ENCODE peak calls at places on chromosome 1, in four cellular contexts. P, K, L and G are unnamed samples.

GRCh38 chr1:41666991-41667631 is 182.6 kb upstream of the EDN2 start:
- DNase-seq in P (no peak), K (peak), L (no peak), G (no peak)

GRCh38 chr1:204075890-204076837 is 3.2 kb downstream of the SOX13 start:
- DNase-seq in P (no peak), K (no peak), L (no peak), G (no peak)

GRCh38 chr1:31694910-31695300 is 8.9 kb downstream of the COL16A1 start:
- DNase-seq in P (no peak), K (no peak), L (no peak), G (no peak)

GRCh38 chr1:30677471-30677870 is 45.9 kb downstream of the MATN1 start:
- DNase-seq in P (no peak), K (no peak), L (no peak), G (no peak)

GRCh38 chr1:153364766-153365678 is 7.4 kb downstream of the S100A9 start:
- DNase-seq in P (no peak), K (no peak), L (no peak), G (no peak)

GRCh38 chr1:161242313-161242712 is 4.3 kb upstream of the NR1I3 start:
- DNase-seq in P (no peak), K (no peak), L (no peak), G (no peak)

GRCh38 chr1:27349784-27350672 is 8.2 kb downstream of the SYTL1 start:
- DNase-seq in P (no peak), K (peak), L (peak), G (peak)

GRCh38 chr1:2068951-2069350 is 18.7 kb downstream of the PRKCZ start:
- DNase-seq in P (no peak), K (no peak), L (no peak), G (no peak)

GRCh38 chr1:237258871-237259270 is 216.9 kb downstream of the RYR2 start:
- DNase-seq in P (peak), K (no peak), L (no peak), G (no peak)

GRCh38 chr1:1462318-1462966 is 9.1 kb upstream of the ATAD3B start:
- DNase-seq in P (no peak), K (no peak), L (no peak), G (no peak)

GRCh38 chr1:221725683-221726330 is 16.1 kb downstream of the DUSP10 start:
- DNase-seq in P (no peak), K (no peak), L (no peak), G (no peak)

GRCh38 chr1:115838805-115839705 is 1.9 kb downstream of the NHLH2 start:
- DNase-seq in P (no peak), K (peak), L (peak), G (peak)

GRCh38 chr1:115426271-115426771 is 88.3 kb upstream of the NGF start:
- DNase-seq in P (peak), K (no peak), L (no peak), G (peak)

GRCh38 chr1:111234866-111235265 is 7.4 kb downstream of the CHI3L2 start:
- DNase-seq in P (no peak), K (no peak), L (no peak), G (no peak)

GRCh38 chr1:113982955-113983742 is 3.9 kb downstream of the OLFML3 start:
- DNase-seq in P (no peak), K (no peak), L (no peak), G (no peak)

GRCh38 chr1:211897011-211897410 is 66.4 kb upstream of the LPGAT1 start:
- DNase-seq in P (no peak), K (no peak), L (no peak), G (no peak)

GRCh38 chr1:13782634-13782995 is 82.6 kb downstream of the PRDM2 start:
- DNase-seq in P (no peak), K (no peak), L (no peak), G (no peak)

GRCh38 chr1:196063307-196063706 is 544.9 kb downstream of the KCNT2 start:
- DNase-seq in P (no peak), K (no peak), L (no peak), G (no peak)

GRCh38 chr1:55353709-55354620 is 138.8 kb upstream of the USP24 start:
- DNase-seq in P (peak), K (no peak), L (no peak), G (no peak)

GRCh38 chr1:59947047-59947938 is 20.7 kb upstream of the CYP2J2 start:
- DNase-seq in P (peak), K (peak), L (peak), G (peak)

GRCh38 chr1:163768581-163768980 is 446.8 kb downstream of the NUF2 start:
- DNase-seq in P (no peak), K (no peak), L (no peak), G (no peak)

GRCh38 chr1:24857528-24858133 is 72.4 kb downstream of the RUNX3 start:
- DNase-seq in P (no peak), K (peak), L (no peak), G (no peak)

GRCh38 chr1:87074001-87074795 is 159.8 kb downstream of the HS2ST1 start:
- DNase-seq in P (no peak), K (no peak), L (no peak), G (no peak)

GRCh38 chr1:154776339-154776605 is 93.8 kb downstream of the KCNN3 start:
- DNase-seq in P (peak), K (no peak), L (no peak), G (no peak)

GRCh38 chr1:230068952-230069684 is 2.1 kb downstream of the GALNT2 start:
- DNase-seq in P (no peak), K (peak), L (no peak), G (no peak)

GRCh38 chr1:102045752-102046151 is 49.0 kb upstream of the OLFM3 start:
- DNase-seq in P (no peak), K (no peak), L (no peak), G (no peak)

GRCh38 chr1:109369167-109369746 is 28.5 kb downstream of the SORT1 start:
- DNase-seq in P (no peak), K (no peak), L (no peak), G (no peak)

GRCh38 chr1:232084584-232085223 is 458.1 kb downstream of the DISC1 start:
- DNase-seq in P (no peak), K (peak), L (peak), G (peak)

GRCh38 chr1:241356519-241357365 is at the start of gene RGS7:
- DNase-seq in P (peak), K (peak), L (peak), G (peak)

GRCh38 chr1:115183158-115183557 is 93.9 kb upstream of the TSPAN2 start:
- DNase-seq in P (no peak), K (peak), L (peak), G (no peak)

GRCh38 chr1:38064232-38064903 is 17.8 kb upstream of the POU3F1 start:
- DNase-seq in P (no peak), K (peak), L (peak), G (no peak)
- TF ChIP-seq CTCF in P (no peak), K (no peak), L (no peak), G (no peak)

DNA sequence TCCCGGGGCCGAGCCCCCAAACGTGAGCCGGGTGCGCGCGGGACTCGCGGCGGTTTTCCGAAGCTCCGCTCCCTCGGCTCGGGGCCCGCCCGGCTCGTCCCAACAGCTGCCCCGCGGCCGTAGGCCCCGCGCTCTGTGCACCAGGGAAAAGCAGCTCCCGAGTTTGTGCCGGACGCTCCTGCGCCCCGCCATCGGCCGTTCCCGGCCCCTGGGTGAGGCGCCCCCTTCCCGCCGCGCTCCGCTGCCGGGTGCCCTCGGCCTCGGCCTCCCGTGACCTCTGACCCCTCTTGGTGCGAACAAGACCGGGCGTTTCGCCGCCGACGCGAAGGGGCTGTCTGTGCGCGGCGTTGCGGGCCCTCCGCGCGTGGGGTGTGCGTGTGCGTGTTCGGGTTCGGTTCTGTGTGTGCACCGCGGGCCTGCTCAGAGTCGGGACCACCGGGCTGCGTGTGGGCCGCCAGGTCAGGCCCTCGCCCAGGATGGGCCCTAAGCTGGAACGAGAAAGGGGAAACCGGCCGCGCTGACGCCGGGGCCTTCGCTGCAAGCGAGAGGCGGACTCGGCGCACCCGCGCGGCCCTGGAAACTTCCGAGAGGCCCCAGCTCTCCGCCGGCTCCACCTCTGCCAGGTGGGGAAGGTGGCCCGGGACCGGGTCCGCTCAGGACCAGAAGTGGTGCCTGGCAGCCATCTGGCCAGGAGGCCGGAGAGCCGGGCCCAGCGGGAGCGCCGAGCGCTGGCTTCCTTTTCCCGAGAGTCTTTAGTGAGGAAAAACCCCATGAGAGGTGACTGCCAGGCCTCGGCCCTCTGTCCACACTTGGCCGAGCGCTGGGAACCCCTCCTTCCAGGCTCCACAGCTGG is 1.9 kb downstream of the PRDM16 start:
- DNase-seq in P (peak), K (peak), L (peak), G (peak)
- TF ChIP-seq CTCF in P (no peak), K (no peak), L (no peak), G (no peak)

DNA sequence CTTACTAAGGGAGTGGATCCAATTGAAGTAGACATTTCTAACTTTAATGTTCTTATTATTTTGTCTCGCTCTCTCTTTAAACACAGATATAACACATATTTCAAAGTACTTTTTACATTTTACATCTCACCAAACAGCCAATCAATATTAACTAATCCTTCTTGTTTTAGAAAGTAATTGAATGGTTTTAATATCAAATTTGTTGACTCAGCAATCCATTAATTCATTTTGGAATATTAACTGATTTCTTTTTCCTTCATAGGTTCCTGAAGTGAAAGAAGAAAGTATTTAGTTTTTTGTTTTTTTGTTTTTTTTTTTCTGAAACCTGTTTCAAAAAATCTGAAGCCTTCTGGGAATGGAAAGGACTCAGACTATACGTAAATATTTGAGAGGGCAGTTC is 62.3 kb upstream of the DPYD start:
- DNase-seq in P (no peak), K (no peak), L (no peak), G (no peak)
- TF ChIP-seq CTCF in P (no peak), K (no peak), L (no peak), G (no peak)

DNA sequence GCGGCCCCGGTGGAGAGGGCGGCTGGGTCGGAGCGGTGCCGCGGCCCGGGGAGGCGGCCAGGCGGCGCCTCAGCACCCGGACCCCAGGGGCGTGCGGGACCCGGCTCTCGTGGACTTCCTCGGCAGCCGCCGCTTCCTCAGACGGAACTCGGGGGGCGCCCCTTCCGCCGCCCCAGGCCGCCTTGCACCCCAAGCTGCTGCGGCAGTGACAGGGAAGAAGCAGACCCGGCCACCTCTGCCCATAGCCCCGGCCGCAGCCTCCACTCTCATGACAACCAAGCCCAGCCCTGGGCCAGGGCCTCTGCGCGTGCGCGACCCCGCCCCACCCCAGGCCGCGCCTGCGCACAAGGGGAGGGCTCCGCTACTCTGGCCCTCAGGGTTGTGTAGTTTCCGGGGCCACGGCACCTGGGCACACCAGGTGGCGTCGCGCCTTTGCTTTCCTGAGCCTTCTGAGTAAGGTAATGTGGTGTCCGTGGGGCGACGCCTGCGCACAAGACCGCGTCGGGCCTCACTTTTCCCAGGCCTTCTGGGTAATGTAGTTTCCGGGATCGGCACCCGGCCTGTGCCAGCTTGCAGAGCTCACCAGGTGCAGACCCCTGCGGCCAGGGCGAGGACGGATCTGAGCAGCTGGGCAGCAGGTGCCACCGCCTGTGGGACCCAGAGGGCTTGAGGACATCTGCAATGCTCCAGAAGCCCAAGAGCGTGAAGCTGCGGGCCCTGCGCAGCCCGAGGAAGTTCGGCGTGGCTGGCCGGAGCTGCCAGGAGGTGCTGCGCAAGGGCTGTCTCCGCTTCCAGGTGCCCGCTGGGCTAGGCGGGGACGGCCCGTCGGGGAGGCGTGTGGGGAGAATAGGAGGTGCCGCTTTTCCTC is at the start of the genes CEP104 and DFFB:
- DNase-seq in P (peak), K (peak), L (peak), G (peak)
- TF ChIP-seq CTCF in P (no peak), K (peak), L (no peak), G (no peak)